ENCODE peak calls at places on chromosomes 16 and 17, in four cellular contexts. One of them, this sample, is unnamed.

GRCh38 chr16:28572659-28573510 is 19.2 kb downstream of the SGF29 start:
- DNase-seq in AG10803: peak
- DNase-seq in cardiac fibroblast: peak
- DNase-seq in K562: no peak
- DNase-seq in this sample: no peak

GRCh38 chr16:21162661-21163151 is 4.2 kb downstream of the LDAF1 start:
- DNase-seq in cardiac fibroblast: peak
- DNase-seq in K562: no peak
- DNase-seq in AG10803: peak
- DNase-seq in this sample: peak

GRCh38 chr16:48131201-48131600 is 24.6 kb downstream of the ABCC12 start:
- DNase-seq in AG10803: no peak
- DNase-seq in cardiac fibroblast: no peak
- DNase-seq in K562: no peak
- DNase-seq in this sample: no peak

GRCh38 chr16:70553645-70554044 is 30.0 kb downstream of the SF3B3 start:
- DNase-seq in K562: no peak
- DNase-seq in AG10803: peak
- DNase-seq in cardiac fibroblast: peak
- DNase-seq in this sample: peak

GRCh38 chr16:88926374-88926990 is 50.5 kb downstream of the CBFA2T3 start:
- DNase-seq in cardiac fibroblast: no peak
- DNase-seq in K562: no peak
- DNase-seq in AG10803: no peak
- DNase-seq in this sample: no peak

GRCh38 chr16:49631521-49632041 is 224.3 kb downstream of the ZNF423 start:
- DNase-seq in AG10803: peak
- DNase-seq in cardiac fibroblast: peak
- DNase-seq in K562: no peak
- DNase-seq in this sample: peak

GRCh38 chr17:77066165-77066564 is 74.6 kb upstream of the SEC14L1 start:
- DNase-seq in cardiac fibroblast: no peak
- DNase-seq in K562: no peak
- DNase-seq in AG10803: no peak
- DNase-seq in this sample: no peak

GRCh38 chr17:81426676-81427445 is 31.6 kb downstream of the BAHCC1 start:
- DNase-seq in cardiac fibroblast: no peak
- DNase-seq in K562: no peak
- DNase-seq in AG10803: no peak
- DNase-seq in this sample: no peak

GRCh38 chr16:64017789-64018188 is 1104.1 kb downstream of the CDH11 start:
- DNase-seq in AG10803: no peak
- DNase-seq in cardiac fibroblast: no peak
- DNase-seq in K562: no peak
- DNase-seq in this sample: no peak

GRCh38 chr16:19524866-19525723 is 1.4 kb downstream of the CCP110 start:
- DNase-seq in K562: no peak
- DNase-seq in cardiac fibroblast: no peak
- DNase-seq in AG10803: no peak
- DNase-seq in this sample: no peak

GRCh38 chr16:84737658-84738057 is 37.9 kb downstream of the USP10 start:
- DNase-seq in cardiac fibroblast: no peak
- DNase-seq in AG10803: no peak
- DNase-seq in K562: no peak
- DNase-seq in this sample: no peak

GRCh38 chr17:80279895-80280294 is 19.2 kb downstream of the RNF213 start:
- DNase-seq in cardiac fibroblast: peak
- DNase-seq in AG10803: peak
- DNase-seq in K562: no peak
- DNase-seq in this sample: peak

GRCh38 chr16:66131156-66131807 is 235.2 kb upstream of the CDH5 start:
- DNase-seq in K562: no peak
- DNase-seq in AG10803: peak
- DNase-seq in cardiac fibroblast: peak
- DNase-seq in this sample: peak

GRCh38 chr17:4934173-4934979 is 2.3 kb downstream of the GP1BA start:
- DNase-seq in AG10803: peak
- DNase-seq in K562: peak
- DNase-seq in cardiac fibroblast: peak
- DNase-seq in this sample: peak

GRCh38 chr17:10121971-10122707 is 76.3 kb downstream of the GAS7 start:
- DNase-seq in K562: no peak
- DNase-seq in AG10803: peak
- DNase-seq in cardiac fibroblast: peak
- DNase-seq in this sample: peak

GRCh38 chr16:48559462-48560211 is 50.3 kb downstream of the N4BP1 start:
- DNase-seq in cardiac fibroblast: no peak
- DNase-seq in K562: no peak
- DNase-seq in AG10803: no peak
- DNase-seq in this sample: peak

GRCh38 chr16:74766729-74767128 is 7.9 kb downstream of the FA2H start:
- DNase-seq in cardiac fibroblast: no peak
- DNase-seq in K562: peak
- DNase-seq in AG10803: no peak
- DNase-seq in this sample: no peak

GRCh38 chr17:32281011-32281451 is 15.4 kb downstream of the RHBDL3 start:
- DNase-seq in K562: no peak
- DNase-seq in cardiac fibroblast: no peak
- DNase-seq in AG10803: no peak
- DNase-seq in this sample: no peak

GRCh38 chr16:57661510-57661909 is 6.6 kb upstream of the ADGRG3 start:
- DNase-seq in AG10803: no peak
- DNase-seq in cardiac fibroblast: no peak
- DNase-seq in K562: no peak
- DNase-seq in this sample: no peak

GRCh38 chr16:84378099-84378498 is 9.8 kb downstream of the ATP2C2 start:
- DNase-seq in K562: no peak
- DNase-seq in cardiac fibroblast: no peak
- DNase-seq in AG10803: no peak
- DNase-seq in this sample: no peak

GRCh38 chr16:84166796-84167695 is 19.8 kb downstream of the TAF1C start:
- DNase-seq in AG10803: no peak
- DNase-seq in K562: no peak
- DNase-seq in cardiac fibroblast: no peak
- DNase-seq in this sample: no peak

GRCh38 chr16:85912271-85912974 is 13.5 kb downstream of the IRF8 start:
- DNase-seq in K562: no peak
- DNase-seq in AG10803: peak
- DNase-seq in cardiac fibroblast: peak
- DNase-seq in this sample: peak

GRCh38 chr16:85911531-85911930 is 12.6 kb downstream of the IRF8 start:
- DNase-seq in cardiac fibroblast: no peak
- DNase-seq in K562: no peak
- DNase-seq in AG10803: no peak
- DNase-seq in this sample: no peak

GRCh38 chr16:85910073-85910853 is 11.3 kb downstream of the IRF8 start:
- DNase-seq in AG10803: no peak
- DNase-seq in K562: no peak
- DNase-seq in cardiac fibroblast: no peak
- DNase-seq in this sample: no peak

GRCh38 chr16:85908889-85909584 is 10.1 kb downstream of the IRF8 start:
- DNase-seq in cardiac fibroblast: no peak
- DNase-seq in AG10803: no peak
- DNase-seq in K562: no peak
- DNase-seq in this sample: no peak

GRCh38 chr16:85910854-85911247 is 11.9 kb downstream of the IRF8 start:
- DNase-seq in K562: no peak
- DNase-seq in AG10803: no peak
- DNase-seq in cardiac fibroblast: no peak
- DNase-seq in this sample: no peak
- H3K4me3 ChIP-seq in K562: no peak
- H3K4me3 ChIP-seq in AG10803: no peak
- H3K4me3 ChIP-seq in cardiac fibroblast: no peak
- H3K4me3 ChIP-seq in this sample: no peak

DNA sequence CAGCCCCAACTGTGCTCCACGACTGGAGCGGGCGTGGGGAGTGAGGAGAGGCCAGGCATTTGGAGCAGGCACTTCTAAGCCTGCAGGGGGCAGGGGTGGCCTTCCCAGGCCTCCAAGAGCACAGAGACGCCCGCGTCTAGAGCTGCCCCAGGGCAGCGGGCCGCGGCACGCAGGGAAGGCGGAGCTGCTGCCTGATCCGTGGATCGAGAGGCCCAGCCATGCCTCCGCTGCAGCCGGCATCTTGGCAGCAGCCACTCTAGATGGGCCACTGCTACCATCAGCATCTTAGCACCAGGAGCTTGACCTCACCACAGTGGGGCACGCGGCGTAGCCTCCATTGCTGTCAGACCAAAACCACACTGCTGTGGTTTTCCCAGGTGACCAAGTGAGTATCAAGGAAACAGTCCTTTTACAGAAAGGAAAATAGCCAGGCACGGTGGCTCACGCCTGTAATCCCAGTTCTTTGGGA is 20.4 kb upstream of the WDR45B start:
- DNase-seq in K562: peak
- DNase-seq in AG10803: peak
- DNase-seq in cardiac fibroblast: peak
- DNase-seq in this sample: peak
- TF ChIP-seq CTCF in K562: peak
- TF ChIP-seq CTCF in AG10803: peak
- TF ChIP-seq CTCF in cardiac fibroblast: no peak
- TF ChIP-seq CTCF in this sample: peak

DNA sequence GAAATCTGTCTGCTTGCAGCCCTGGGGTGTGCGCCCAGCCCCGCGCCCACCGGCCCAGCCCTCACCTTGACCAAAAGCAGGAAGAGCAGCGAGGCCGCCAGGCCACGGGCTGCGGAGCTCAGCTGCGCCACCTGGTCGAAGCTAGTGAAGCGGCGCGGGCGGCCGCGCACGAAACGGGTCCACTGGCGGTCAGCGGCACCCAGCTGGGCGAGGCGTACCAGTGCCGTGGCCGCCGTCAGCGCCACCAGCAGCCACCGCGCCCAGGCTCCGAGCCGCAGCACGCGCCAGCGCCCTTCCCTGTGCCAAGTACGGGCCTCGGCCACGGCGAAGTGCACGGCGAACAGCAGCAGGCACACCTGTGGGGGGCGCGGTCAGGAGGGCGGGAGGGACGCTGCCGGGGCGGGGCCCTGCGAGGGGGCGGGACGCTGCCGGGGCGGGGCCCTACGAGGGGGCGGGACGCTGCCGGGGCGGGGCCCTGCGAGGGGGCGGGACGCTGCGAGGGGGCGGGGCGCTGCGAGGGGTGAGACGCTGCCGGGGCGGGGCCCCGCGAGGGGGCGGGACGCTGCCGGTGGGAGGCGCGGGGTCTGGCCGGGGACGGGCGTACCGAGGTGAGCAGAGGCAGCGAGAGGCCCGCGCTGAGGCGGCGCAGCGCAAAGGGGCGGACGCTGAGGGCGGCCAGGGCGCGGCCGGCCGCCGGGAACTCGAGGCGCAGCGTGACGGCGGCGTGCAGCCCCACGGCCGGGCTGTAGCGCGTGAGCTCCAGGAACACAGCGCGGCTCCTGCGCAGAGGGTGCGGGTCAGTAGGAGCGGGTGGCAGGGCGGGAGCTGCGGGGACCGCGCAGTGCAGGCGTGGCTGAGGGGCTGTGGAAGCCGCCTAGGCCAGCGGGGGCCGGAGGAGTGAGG is 43.3 kb downstream of the TSC2 start:
- DNase-seq in AG10803: no peak
- DNase-seq in K562: peak
- DNase-seq in cardiac fibroblast: peak
- DNase-seq in this sample: peak
- H3K4me3 ChIP-seq in AG10803: no peak
- H3K4me3 ChIP-seq in K562: no peak
- H3K4me3 ChIP-seq in cardiac fibroblast: no peak
- H3K4me3 ChIP-seq in this sample: no peak

GRCh38 chr16:11949527-11949926 is 7.7 kb upstream of the NPIPB2 start:
- DNase-seq in cardiac fibroblast: peak
- DNase-seq in K562: peak
- DNase-seq in AG10803: peak
- DNase-seq in this sample: peak
- TF ChIP-seq CTCF in cardiac fibroblast: peak
- TF ChIP-seq CTCF in K562: peak
- TF ChIP-seq CTCF in AG10803: peak
- TF ChIP-seq CTCF in this sample: peak

DNA sequence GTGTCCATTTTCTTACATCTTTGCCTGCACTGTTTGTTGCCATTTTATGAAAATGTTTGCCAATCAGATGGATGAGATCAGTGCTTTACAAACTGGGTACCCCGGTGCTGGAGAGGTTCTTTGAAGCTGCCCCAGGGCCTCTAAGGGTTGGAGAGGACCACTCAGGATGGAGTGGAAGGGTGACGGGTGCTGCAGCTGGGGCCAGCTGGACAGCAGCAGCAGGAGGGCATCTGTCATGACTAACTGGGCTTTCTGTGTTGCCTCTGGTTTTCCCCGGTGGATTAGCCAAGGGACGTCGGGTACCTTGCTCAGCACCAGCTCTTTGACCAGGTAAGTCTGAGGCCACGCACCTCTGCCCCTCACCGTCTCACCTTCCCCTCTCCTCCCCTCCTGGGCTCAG is 12.3 kb downstream of the KDM8 start:
- DNase-seq in AG10803: no peak
- DNase-seq in K562: no peak
- DNase-seq in cardiac fibroblast: no peak
- DNase-seq in this sample: no peak
- H3K4me3 ChIP-seq in AG10803: no peak
- H3K4me3 ChIP-seq in K562: no peak
- H3K4me3 ChIP-seq in cardiac fibroblast: no peak
- H3K4me3 ChIP-seq in this sample: no peak

DNA sequence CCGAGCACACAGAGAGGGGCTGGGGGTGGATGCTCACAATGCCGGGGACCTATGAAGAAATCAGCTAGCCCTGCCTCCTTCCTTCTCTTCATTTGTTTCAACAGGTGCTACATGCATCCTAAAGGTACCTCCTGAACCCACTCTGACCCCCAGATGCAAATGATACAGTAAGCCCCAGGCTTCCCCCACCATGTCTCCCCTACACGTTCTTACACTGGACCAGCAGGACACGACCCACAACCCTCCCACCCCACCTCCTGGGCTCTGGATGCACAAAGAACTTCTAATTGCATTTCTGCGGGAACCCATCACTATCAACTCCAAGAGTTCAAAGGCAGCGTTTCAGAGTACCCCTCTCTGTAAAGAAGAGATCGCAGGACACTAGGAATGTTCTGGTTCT is 2.1 kb downstream of the XYLT1 start:
- DNase-seq in K562: no peak
- DNase-seq in cardiac fibroblast: no peak
- DNase-seq in AG10803: no peak
- DNase-seq in this sample: no peak
- TF ChIP-seq CTCF in K562: no peak
- TF ChIP-seq CTCF in cardiac fibroblast: no peak
- TF ChIP-seq CTCF in AG10803: no peak
- TF ChIP-seq CTCF in this sample: no peak

DNA sequence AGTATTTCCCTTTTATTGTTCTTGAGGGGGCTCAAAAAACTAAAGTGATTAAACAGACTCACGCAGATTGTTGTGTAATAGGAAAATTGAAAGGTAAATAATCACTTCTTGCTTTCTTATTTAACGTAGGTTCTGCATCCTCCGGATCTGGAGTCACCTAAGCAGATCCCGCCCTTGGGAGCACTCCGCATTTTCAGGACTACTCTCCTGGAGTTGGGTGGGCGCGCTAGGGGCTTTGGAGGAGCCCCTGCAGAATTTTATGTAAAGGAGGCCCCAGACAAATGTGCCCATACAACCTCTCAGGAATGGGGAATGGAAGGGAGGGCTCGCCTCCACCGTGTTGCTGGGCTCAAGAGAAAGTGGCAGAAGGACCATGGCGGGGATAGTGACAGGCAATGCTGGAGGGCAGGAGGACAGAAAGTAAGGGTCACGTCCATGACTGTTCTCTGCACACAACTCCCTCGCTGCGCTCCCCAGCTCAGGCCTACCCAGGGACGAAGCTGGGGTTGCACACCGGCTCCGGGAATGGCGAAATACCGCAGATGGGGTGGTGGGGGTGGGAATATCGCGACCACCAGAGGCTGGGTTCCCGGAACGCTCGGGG is 8.3 kb downstream of the MT2A start:
- DNase-seq in cardiac fibroblast: no peak
- DNase-seq in K562: no peak
- DNase-seq in AG10803: no peak
- DNase-seq in this sample: no peak
- H3K4me3 ChIP-seq in cardiac fibroblast: peak
- H3K4me3 ChIP-seq in K562: no peak
- H3K4me3 ChIP-seq in AG10803: peak
- H3K4me3 ChIP-seq in this sample: peak

This sample was measured in fibroblast of mammary gland.